ENCODE peak calls at places on chromosome 19, in four cellular contexts. One of them, this sample, is unnamed.

GRCh38 chr19:40369797-40370196 is 20.2 kb downstream of the HIPK4 start:
- DNase-seq in H9: no peak
- DNase-seq in IMR-90: no peak
- DNase-seq in H1: no peak
- DNase-seq in this sample: no peak

GRCh38 chr19:7394728-7395359 is 46.1 kb downstream of the ARHGEF18 start:
- DNase-seq in H9: peak; percentile 89
- DNase-seq in IMR-90: peak; percentile 87
- DNase-seq in H1: peak; percentile 99
- DNase-seq in this sample: peak; percentile 89

GRCh38 chr19:15154002-15154612 is 46.7 kb downstream of the NOTCH3 start:
- DNase-seq in H9: peak; percentile 79
- DNase-seq in IMR-90: peak; percentile 53
- DNase-seq in H1: peak; percentile 84
- DNase-seq in this sample: peak; percentile 78

GRCh38 chr19:17826508-17827056 is 5.3 kb upstream of the INSL3 start:
- DNase-seq in H9: no peak
- DNase-seq in IMR-90: no peak
- DNase-seq in H1: no peak
- DNase-seq in this sample: no peak

GRCh38 chr19:35139618-35139943 is 957 bp downstream of the FXYD1 start:
- DNase-seq in H9: no peak
- DNase-seq in IMR-90: no peak
- DNase-seq in H1: no peak
- DNase-seq in this sample: no peak

GRCh38 chr19:52492201-52492960 is 35.1 kb upstream of the ZNF808 start:
- DNase-seq in H9: peak; percentile 97
- DNase-seq in IMR-90: no peak
- DNase-seq in H1: peak; percentile 94
- DNase-seq in this sample: peak; percentile 96

GRCh38 chr19:811511-812048 is 10.2 kb downstream of the PLPPR3 start:
- DNase-seq in H9: no peak
- DNase-seq in IMR-90: no peak
- DNase-seq in H1: no peak
- DNase-seq in this sample: no peak

GRCh38 chr19:11203194-11204075 is 6.1 kb upstream of the KANK2 start:
- DNase-seq in H9: peak; percentile 79
- DNase-seq in IMR-90: peak; percentile 71
- DNase-seq in H1: peak; percentile 88
- DNase-seq in this sample: peak; percentile 68

GRCh38 chr19:48400018-48400742 is 6.7 kb downstream of the GRIN2D start:
- DNase-seq in H9: peak; percentile 98
- DNase-seq in IMR-90: peak; percentile 55
- DNase-seq in H1: peak; percentile 88
- DNase-seq in this sample: peak; percentile 94

GRCh38 chr19:1373042-1373533 is 10.6 kb upstream of the NDUFS7 start:
- DNase-seq in H9: no peak
- DNase-seq in IMR-90: no peak
- DNase-seq in H1: no peak
- DNase-seq in this sample: no peak

GRCh38 chr19:52670046-52670445 is 31.9 kb upstream of the ZNF83 start:
- DNase-seq in H9: no peak
- DNase-seq in IMR-90: no peak
- DNase-seq in H1: no peak
- DNase-seq in this sample: peak; percentile 37

GRCh38 chr19:10431254-10431942 is 11.1 kb downstream of the PDE4A start:
- DNase-seq in H9: no peak
- DNase-seq in IMR-90: no peak
- DNase-seq in H1: peak; percentile 65
- DNase-seq in this sample: peak; percentile 41

GRCh38 chr19:31351212-31352193 is 2.3 kb upstream of the TSHZ3 start:
- DNase-seq in H9: no peak
- DNase-seq in IMR-90: peak; percentile 63
- DNase-seq in H1: peak; percentile 66
- DNase-seq in this sample: peak; percentile 77

GRCh38 chr19:13060964-13061927 is 41.4 kb downstream of the LYL1 start:
- DNase-seq in H9: peak; percentile 82
- DNase-seq in IMR-90: peak; percentile 69
- DNase-seq in H1: peak; percentile 97
- DNase-seq in this sample: peak; percentile 77

GRCh38 chr19:10418281-10419199 is 1.8 kb upstream of the PDE4A start:
- DNase-seq in H9: peak; percentile 56
- DNase-seq in IMR-90: no peak
- DNase-seq in H1: peak; percentile 53
- DNase-seq in this sample: peak; percentile 68

GRCh38 chr19:52567921-52568320 is 2.2 kb upstream of the ZNF701 start:
- DNase-seq in H9: no peak
- DNase-seq in IMR-90: no peak
- DNase-seq in H1: no peak
- DNase-seq in this sample: no peak

GRCh38 chr19:44677019-44677809 is 5.9 kb downstream of the CEACAM19 start:
- DNase-seq in H9: peak; percentile 74
- DNase-seq in IMR-90: peak; percentile 70
- DNase-seq in H1: peak; percentile 60
- DNase-seq in this sample: peak; percentile 86

GRCh38 chr19:34995551-34995950 is 4.6 kb upstream of the GRAMD1A start:
- DNase-seq in H9: no peak
- DNase-seq in IMR-90: no peak
- DNase-seq in H1: no peak
- DNase-seq in this sample: no peak

GRCh38 chr19:27718262-27718661 is 1494.7 kb downstream of the UQCRFS1 start:
- DNase-seq in H9: no peak
- DNase-seq in IMR-90: no peak
- DNase-seq in H1: no peak
- DNase-seq in this sample: no peak

GRCh38 chr19:53076984-53077383 is 26.2 kb downstream of the ZNF160 start:
- DNase-seq in H9: peak; percentile 91
- DNase-seq in IMR-90: peak; percentile 28
- DNase-seq in H1: peak; percentile 89
- DNase-seq in this sample: peak; percentile 95

GRCh38 chr19:388691-389090 is 20.3 kb downstream of the C2CD4C start:
- DNase-seq in H9: no peak
- DNase-seq in IMR-90: no peak
- DNase-seq in H1: no peak
- DNase-seq in this sample: no peak

GRCh38 chr19:30064776-30065494 is 122.9 kb downstream of the URI1 start:
- DNase-seq in H9: no peak
- DNase-seq in IMR-90: no peak
- DNase-seq in H1: no peak
- DNase-seq in this sample: no peak

GRCh38 chr19:29383696-29384095 is 142.1 kb upstream of the VSTM2B start:
- DNase-seq in H9: no peak
- DNase-seq in IMR-90: no peak
- DNase-seq in H1: no peak
- DNase-seq in this sample: no peak

GRCh38 chr19:58531052-58531600 is 11.5 kb upstream of the ZBTB45 start:
- DNase-seq in H9: no peak
- DNase-seq in IMR-90: no peak
- DNase-seq in H1: no peak
- DNase-seq in this sample: no peak

GRCh38 chr19:35939307-35940077 is 3.3 kb downstream of the LRFN3 start:
- DNase-seq in H9: no peak
- DNase-seq in IMR-90: no peak
- DNase-seq in H1: no peak
- DNase-seq in this sample: no peak

GRCh38 chr19:6223461-6224307 is 56.1 kb downstream of the MLLT1 start:
- DNase-seq in H9: no peak
- DNase-seq in IMR-90: no peak
- DNase-seq in H1: no peak
- DNase-seq in this sample: no peak

GRCh38 chr19:6222884-6223283 is 56.9 kb downstream of the MLLT1 start:
- DNase-seq in H9: no peak
- DNase-seq in IMR-90: no peak
- DNase-seq in H1: no peak
- DNase-seq in this sample: no peak

GRCh38 chr19:6226012-6226411 is 53.8 kb downstream of the MLLT1 start:
- DNase-seq in H9: no peak
- DNase-seq in IMR-90: no peak
- DNase-seq in H1: no peak
- DNase-seq in this sample: no peak

GRCh38 chr19:6225232-6225635 is 54.5 kb downstream of the MLLT1 start:
- DNase-seq in H9: no peak
- DNase-seq in IMR-90: no peak
- DNase-seq in H1: no peak
- DNase-seq in this sample: no peak

DNA sequence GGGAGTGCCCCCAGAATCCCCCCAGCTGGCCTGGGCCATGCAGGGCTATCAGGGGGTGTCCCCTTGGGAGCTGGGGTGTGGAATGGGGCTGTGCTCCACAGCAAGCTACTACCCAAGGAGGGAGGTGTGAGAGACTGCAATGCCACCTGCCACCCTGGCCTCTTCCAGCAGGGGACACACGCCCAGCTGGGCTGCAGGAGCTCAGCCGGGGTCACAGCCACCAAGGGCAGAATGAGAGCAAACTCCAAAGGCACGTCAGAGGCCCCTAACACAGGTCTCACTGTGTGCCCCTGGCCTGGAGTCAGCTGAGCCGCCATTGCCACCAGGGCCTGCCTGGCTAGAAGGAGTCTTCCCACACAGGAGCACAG is 55.5 kb downstream of the MLLT1 start:
- DNase-seq in H9: no peak
- DNase-seq in IMR-90: no peak
- DNase-seq in H1: no peak
- DNase-seq in this sample: no peak
- H3K18ac ChIP-seq in H9: no peak overlapping the region
- H3K18ac ChIP-seq in IMR-90: no peak overlapping the region
- H3K18ac ChIP-seq in H1: no peak overlapping the region
- H3K18ac ChIP-seq in this sample: no peak overlapping the region

GRCh38 chr19:55661826-55662225 is 7.0 kb downstream of the U2AF2 start:
- DNase-seq in H9: no peak
- DNase-seq in IMR-90: no peak
- DNase-seq in H1: no peak
- DNase-seq in this sample: no peak

GRCh38 chr19:55658846-55659459 is 4.1 kb downstream of the U2AF2 start:
- DNase-seq in H9: no peak
- DNase-seq in IMR-90: no peak
- DNase-seq in H1: no peak
- DNase-seq in this sample: no peak

GRCh38 chr19:55659822-55660221 is 5.0 kb downstream of the U2AF2 start:
- DNase-seq in H9: no peak
- DNase-seq in IMR-90: no peak
- DNase-seq in H1: no peak
- DNase-seq in this sample: no peak

GRCh38 chr19:55660991-55661390 is 6.2 kb downstream of the U2AF2 start:
- DNase-seq in H9: no peak
- DNase-seq in IMR-90: no peak
- DNase-seq in H1: no peak
- DNase-seq in this sample: no peak

DNA sequence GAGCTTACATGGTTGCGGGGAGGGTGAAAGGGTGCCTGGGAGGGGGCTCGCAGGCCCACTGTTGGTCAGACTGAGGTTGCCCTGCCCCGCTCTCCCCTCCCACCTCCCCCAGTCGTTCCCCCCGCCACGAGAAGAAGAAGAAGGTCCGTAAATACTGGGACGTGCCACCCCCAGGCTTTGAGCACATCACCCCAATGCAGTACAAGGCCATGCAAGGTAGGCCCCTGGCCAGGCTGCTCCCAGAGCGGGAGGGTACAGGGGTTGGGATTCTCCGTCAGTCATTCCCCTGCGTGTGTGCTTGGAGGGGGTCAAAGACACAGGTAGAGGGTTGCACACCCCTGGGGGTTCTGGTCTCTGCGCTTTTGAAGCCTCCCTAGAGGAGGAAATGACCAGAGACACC is 5.6 kb downstream of the U2AF2 start:
- DNase-seq in H9: no peak
- DNase-seq in IMR-90: no peak
- DNase-seq in H1: no peak
- DNase-seq in this sample: no peak
- H3K56ac ChIP-seq in H9: no peak overlapping the region
- H3K56ac ChIP-seq in IMR-90: no peak overlapping the region
- H3K56ac ChIP-seq in H1: no peak overlapping the region
- H3K56ac ChIP-seq in this sample: no peak overlapping the region

DNA sequence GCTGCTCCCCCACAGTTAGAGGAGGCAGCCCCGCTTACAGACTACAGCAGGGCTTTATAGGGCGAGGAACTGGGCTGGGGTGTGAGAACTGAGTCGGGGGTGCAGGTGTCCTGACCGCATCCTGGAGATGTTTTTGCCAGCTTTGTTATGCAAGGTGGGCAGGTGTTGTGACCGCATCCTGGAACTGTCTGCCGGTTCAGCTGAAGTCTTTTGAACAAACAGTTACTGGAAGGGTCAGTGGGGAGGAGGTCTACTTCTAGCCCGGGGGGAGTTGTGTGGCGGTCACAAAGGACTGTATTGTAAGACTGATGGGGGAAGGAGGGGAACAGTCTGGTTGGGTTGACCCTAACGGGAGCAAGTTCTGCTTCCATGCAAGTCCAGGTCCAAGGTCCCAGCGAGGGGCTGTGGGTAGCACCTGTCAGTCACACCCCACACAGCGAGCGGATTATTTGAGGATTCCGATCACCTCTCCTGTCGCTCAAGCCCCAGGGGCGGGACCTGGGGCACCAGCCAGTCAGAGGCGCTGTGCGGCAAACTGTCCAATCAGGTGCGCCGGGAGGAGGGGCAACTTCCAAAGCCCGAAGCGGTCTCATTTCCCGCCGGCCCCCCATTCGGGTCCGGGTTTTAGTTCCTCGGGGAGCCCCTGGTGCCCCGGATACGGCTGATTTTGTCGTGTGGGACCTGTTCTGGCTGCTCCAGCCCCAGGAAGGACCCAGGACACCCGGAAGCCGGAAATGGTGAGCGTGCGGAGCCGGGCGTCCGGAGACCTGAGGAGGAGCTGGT is at the start of gene ZNF101:
- DNase-seq in H9: peak; percentile 98
- DNase-seq in IMR-90: peak; percentile 85
- DNase-seq in H1: peak; percentile 96
- DNase-seq in this sample: peak; percentile 97
- H4K5ac ChIP-seq in H9: no peak within 1 kb of the TSS
- H4K5ac ChIP-seq in IMR-90: peak within 1 kb of the TSS; percentile 73
- H4K5ac ChIP-seq in H1: peak within 1 kb of the TSS; percentile 65
- H4K5ac ChIP-seq in this sample: no peak within 1 kb of the TSS

DNA sequence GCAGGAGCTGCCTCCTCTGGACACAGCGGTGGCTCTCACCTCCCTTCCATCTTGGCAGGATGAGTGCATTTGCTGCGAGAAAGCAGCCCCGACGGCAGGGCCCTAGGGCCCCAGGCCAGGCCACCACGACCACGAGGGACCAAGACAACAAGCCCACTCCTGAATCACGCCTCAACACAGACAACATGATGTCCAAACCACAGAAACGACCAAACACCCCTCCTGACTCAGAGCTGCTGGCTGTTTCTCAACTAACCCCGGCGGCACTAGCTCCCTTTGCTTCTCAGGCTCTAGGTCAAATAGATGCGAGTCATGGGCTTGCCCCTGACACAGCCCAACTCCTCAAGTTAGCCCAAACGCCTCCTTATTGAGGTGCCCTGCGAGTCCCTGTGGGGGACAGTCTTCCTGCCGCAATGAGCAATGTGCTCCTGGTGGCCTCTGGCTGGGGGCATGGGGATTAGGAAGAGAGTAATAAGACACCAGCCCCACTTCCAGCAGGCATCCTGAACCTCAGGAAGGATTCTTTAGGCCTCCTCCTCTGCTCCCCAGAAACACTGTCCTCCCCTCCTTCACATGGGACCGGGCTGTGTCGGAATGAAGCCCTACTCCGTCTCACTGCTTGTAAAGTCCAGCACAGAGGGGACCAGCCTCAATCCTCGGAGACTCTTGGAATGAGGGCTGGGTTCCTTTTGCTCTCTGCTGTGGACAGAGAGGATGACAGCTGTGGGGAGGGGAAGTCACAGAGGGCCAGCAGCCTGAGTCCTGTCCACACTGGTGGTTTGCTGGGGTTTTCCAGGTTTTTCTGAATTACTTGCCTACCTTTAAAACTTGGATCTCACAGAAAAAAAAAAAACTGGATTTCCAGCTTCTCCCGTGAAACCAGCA is 6.9 kb upstream of the ATF5 start:
- DNase-seq in H9: no peak
- DNase-seq in IMR-90: peak; percentile 81
- DNase-seq in H1: no peak
- DNase-seq in this sample: no peak
- H3K18ac ChIP-seq in H9: no peak overlapping the region
- H3K18ac ChIP-seq in IMR-90: no peak overlapping the region
- H3K18ac ChIP-seq in H1: no peak overlapping the region
- H3K18ac ChIP-seq in this sample: no peak overlapping the region

This sample was measured in mesendoderm.